ENCODE peak calls at places on chromosomes 13 and 19, in nine cellular contexts. E is heart right ventricle, S is IMR-90, W is Peyer's patch, Y is body of pancreas, M is aorta, U is lower lobe of right lung, J is mesenchymal stem cell, Q is PC-3. T is an unnamed sample.

GRCh38 chr19:13154911-13155471 is 4.8 kb downstream of the IER2 start:
- DNase-seq in E (peak; percentile 54), S (peak; percentile 65), W (peak; percentile 88), Y (peak; percentile 96), M (peak; percentile 90), U (peak; percentile 89), J (peak; percentile 93), Q (peak; percentile 91), T (peak; percentile 68)

GRCh38 chr13:79582896-79583295 is 101.9 kb downstream of the NDFIP2 start:
- DNase-seq in E (no peak), S (no peak), W (no peak), Y (no peak), M (no peak), U (no peak), J (no peak), Q (no peak), T (no peak)

GRCh38 chr19:13985771-13986347 is 20.3 kb downstream of the RFX1 start:
- DNase-seq in E (no peak), S (no peak), W (no peak), Y (no peak), M (no peak), U (no peak), J (no peak), Q (no peak), T (no peak)

GRCh38 chr13:34349091-34349722 is 531.3 kb downstream of the RFC3 start:
- DNase-seq in E (peak; percentile 77), S (peak; percentile 89), W (peak; percentile 54), Y (peak; percentile 35), M (no peak), U (no peak), J (peak; percentile 93), Q (peak; percentile 92), T (peak; percentile 79)

GRCh38 chr19:4369109-4369887 is 25.9 kb downstream of the MPND start:
- DNase-seq in E (peak; percentile 64), S (no peak), W (peak; percentile 91), Y (no peak), M (no peak), U (peak; percentile 84), J (no peak), Q (no peak), T (peak; percentile 73)

GRCh38 chr19:4342421-4343055 is 824 bp upstream of the MPND start:
- DNase-seq in E (peak; percentile 99), S (peak; percentile 100), W (peak; percentile 98), Y (peak; percentile 93), M (peak; percentile 96), U (peak; percentile 96), J (peak; percentile 100), Q (peak; percentile 98), T (peak; percentile 96)

GRCh38 chr13:103931396-103931795 is 865.2 kb upstream of the SLC10A2 start:
- DNase-seq in E (no peak), S (no peak), W (no peak), Y (no peak), M (no peak), U (no peak), J (no peak), Q (no peak), T (no peak)

GRCh38 chr13:93460005-93460404 is 233.4 kb downstream of the GPC6 start:
- DNase-seq in E (no peak), S (no peak), W (no peak), Y (no peak), M (no peak), U (no peak), J (no peak), Q (no peak), T (no peak)

GRCh38 chr19:52889931-52890330 is 7.5 kb downstream of the ZNF320 start:
- DNase-seq in E (no peak), S (no peak), W (no peak), Y (no peak), M (no peak), U (no peak), J (no peak), Q (no peak), T (no peak)

GRCh38 chr13:27171244-27171829 is at the start of gene USP12:
- DNase-seq in E (peak; percentile 24), S (peak; percentile 22), W (peak; percentile 55), Y (no peak), M (peak; percentile 84), U (peak; percentile 59), J (peak; percentile 24), Q (no peak), T (no peak)

GRCh38 chr19:10817291-10818038 is 18.5 kb downstream of the TMED1 start:
- DNase-seq in E (peak; percentile 49), S (peak; percentile 98), W (peak; percentile 67), Y (no peak), M (peak; percentile 93), U (no peak), J (peak; percentile 67), Q (no peak), T (peak; percentile 86)

GRCh38 chr19:10818306-10819123 is 17.5 kb downstream of the TMED1 start:
- DNase-seq in E (no peak), S (no peak), W (no peak), Y (no peak), M (no peak), U (no peak), J (no peak), Q (no peak), T (no peak)

GRCh38 chr19:10819124-10820060 is 16.6 kb downstream of the TMED1 start:
- DNase-seq in E (no peak), S (no peak), W (no peak), Y (no peak), M (no peak), U (no peak), J (no peak), Q (no peak), T (peak; percentile 35)

GRCh38 chr19:10816691-10817090 is 19.3 kb downstream of the TMED1 start:
- DNase-seq in E (no peak), S (no peak), W (no peak), Y (no peak), M (no peak), U (no peak), J (no peak), Q (no peak), T (no peak)

GRCh38 chr19:10820173-10820572 is 15.8 kb downstream of the TMED1 start:
- DNase-seq in E (no peak), S (no peak), W (no peak), Y (no peak), M (no peak), U (no peak), J (no peak), Q (peak; percentile 11), T (no peak)
- H3K27ac ChIP-seq in E (no peak overlapping the region), S (no peak overlapping the region), W (no peak overlapping the region), Y (no peak overlapping the region), M (no peak overlapping the region), U (no peak overlapping the region), J (no peak overlapping the region), Q (no peak overlapping the region), T (no peak overlapping the region)

GRCh38 chr13:33281951-33282595 is 3.5 kb downstream of the STARD13 start:
- DNase-seq in E (no peak), S (peak; percentile 92), W (no peak), Y (no peak), M (no peak), U (no peak), J (peak; percentile 78), Q (peak; percentile 76), T (no peak)
- H3K4me1 ChIP-seq in E (peaks cover 50% of the 10 kb centered on the region), S (peaks cover 16% of the 10 kb centered on the region), W (no peaks in the 10 kb centered on the region), Y (peaks cover 60% of the 10 kb centered on the region), M (peaks cover 12% of the 10 kb centered on the region), U (peaks cover 66% of the 10 kb centered on the region), J (peaks cover 3% of the 10 kb centered on the region), Q (peaks cover 64% of the 10 kb centered on the region), T (peaks cover 66% of the 10 kb centered on the region)

GRCh38 chr19:43545981-43546380 is 13.0 kb downstream of the ZNF575 start:
- DNase-seq in E (no peak), S (no peak), W (no peak), Y (no peak), M (no peak), U (no peak), J (no peak), Q (no peak), T (no peak)
- H3K27ac ChIP-seq in E (no peak overlapping the region), S (no peak overlapping the region), W (no peak overlapping the region), Y (no peak overlapping the region), M (no peak overlapping the region), U (no peak overlapping the region), J (no peak overlapping the region), Q (no peak overlapping the region), T (no peak overlapping the region)

GRCh38 chr13:40588101-40588500 is 78.3 kb downstream of the FOXO1 start:
- DNase-seq in E (no peak), S (no peak), W (no peak), Y (no peak), M (no peak), U (no peak), J (no peak), Q (no peak), T (no peak)

GRCh38 chr13:40583738-40584137 is 82.7 kb downstream of the FOXO1 start:
- DNase-seq in E (no peak), S (no peak), W (no peak), Y (no peak), M (no peak), U (no peak), J (no peak), Q (no peak), T (no peak)

GRCh38 chr13:40582531-40582930 is 83.9 kb downstream of the FOXO1 start:
- DNase-seq in E (no peak), S (no peak), W (no peak), Y (no peak), M (no peak), U (no peak), J (no peak), Q (no peak), T (no peak)

GRCh38 chr13:40586886-40587285 is 79.6 kb downstream of the FOXO1 start:
- DNase-seq in E (no peak), S (no peak), W (no peak), Y (no peak), M (no peak), U (no peak), J (no peak), Q (no peak), T (no peak)

GRCh38 chr13:40585911-40586471 is 80.5 kb downstream of the FOXO1 start:
- DNase-seq in E (no peak), S (no peak), W (no peak), Y (no peak), M (no peak), U (no peak), J (no peak), Q (peak; percentile 81), T (no peak)
- H3K4me1 ChIP-seq in E (peaks cover 63% of the 10 kb centered on the region), S (no peaks in the 10 kb centered on the region), W (peaks cover under 1% of the 10 kb centered on the region), Y (peaks cover 75% of the 10 kb centered on the region), M (peaks cover 11% of the 10 kb centered on the region), U (peaks cover 66% of the 10 kb centered on the region), J (peaks cover 6% of the 10 kb centered on the region), Q (peaks cover 24% of the 10 kb centered on the region), T (peaks cover 66% of the 10 kb centered on the region)

DNA sequence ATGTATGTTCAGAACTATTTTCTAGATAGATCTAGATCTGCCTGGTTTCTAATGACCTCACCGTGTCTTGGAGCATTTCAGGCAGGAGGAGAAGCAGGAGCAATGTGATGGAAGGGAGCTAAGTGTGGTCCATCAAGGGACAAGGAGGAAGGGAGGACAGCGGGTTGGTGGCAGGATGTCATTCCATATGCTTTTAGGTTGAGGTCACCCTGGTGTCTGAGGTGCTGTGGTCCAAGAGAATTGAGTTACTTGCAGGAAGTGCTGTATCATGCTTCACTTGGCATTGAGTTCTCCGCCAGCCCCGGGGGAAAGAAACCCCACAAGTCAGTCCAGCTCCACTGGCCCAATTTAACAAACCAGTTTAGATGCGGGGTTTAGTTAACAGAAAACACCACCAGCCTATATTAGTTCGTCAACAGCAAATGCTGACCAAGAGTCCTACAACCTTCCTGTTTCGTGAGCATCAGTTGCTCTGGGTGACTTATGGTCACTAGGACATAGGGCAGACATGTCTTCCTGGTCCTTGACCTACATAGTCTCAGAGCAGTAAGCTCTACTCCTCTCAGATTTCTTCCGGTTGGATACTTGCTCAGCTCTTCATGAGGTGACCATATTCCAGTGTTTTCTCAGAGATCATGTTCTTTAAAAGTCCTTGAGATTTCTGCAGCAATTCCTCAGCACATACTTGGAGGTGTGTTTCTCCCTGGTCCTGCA is 79.4 kb downstream of the MBNL2 start:
- DNase-seq in E (no peak), S (no peak), W (no peak), Y (no peak), M (no peak), U (no peak), J (no peak), Q (no peak), T (no peak)
- H3K27ac ChIP-seq in E (peak overlapping the region; percentile 3), S (no peak overlapping the region), W (peak overlapping the region; percentile 26), Y (no peak overlapping the region), M (peak overlapping the region; percentile 1), U (no peak overlapping the region), J (no peak overlapping the region), Q (no peak overlapping the region), T (peak overlapping the region; percentile 62)